ENCODE peak calls at places on chromosomes 7 and 10, in four cellular contexts. One of them, this sample, is unnamed.

GRCh38 chr7:141511370-141512335 is 39.6 kb upstream of the AGK start:
- DNase-seq in fibroblast of lung: no peak
- DNase-seq in breast epithelium: no peak
- DNase-seq in endodermal cell: peak; percentile 80
- DNase-seq in this sample: no peak

GRCh38 chr7:18834574-18835361 is 282.7 kb downstream of the TWIST1 start:
- DNase-seq in fibroblast of lung: peak; percentile 97
- DNase-seq in breast epithelium: no peak
- DNase-seq in endodermal cell: no peak
- DNase-seq in this sample: no peak

GRCh38 chr10:86966008-86966654 is 2.2 kb upstream of the ADIRF start:
- DNase-seq in fibroblast of lung: no peak
- DNase-seq in breast epithelium: no peak
- DNase-seq in endodermal cell: no peak
- DNase-seq in this sample: no peak

GRCh38 chr7:73704640-73705550 is 14.6 kb downstream of the STX1A start:
- DNase-seq in fibroblast of lung: peak; percentile 47
- DNase-seq in breast epithelium: peak; percentile 81
- DNase-seq in endodermal cell: no peak
- DNase-seq in this sample: no peak

GRCh38 chr10:6174201-6174874 is 28.4 kb upstream of the PFKFB3 start:
- DNase-seq in fibroblast of lung: no peak
- DNase-seq in breast epithelium: no peak
- DNase-seq in endodermal cell: no peak
- DNase-seq in this sample: no peak

GRCh38 chr10:47261121-47261520 is 38.9 kb upstream of the GDF10 start:
- DNase-seq in fibroblast of lung: no peak
- DNase-seq in breast epithelium: no peak
- DNase-seq in endodermal cell: peak; percentile 20
- DNase-seq in this sample: no peak

GRCh38 chr7:25663877-25664276 is 435.6 kb upstream of the NPVF start:
- DNase-seq in fibroblast of lung: peak; percentile 71
- DNase-seq in breast epithelium: no peak
- DNase-seq in endodermal cell: no peak
- DNase-seq in this sample: no peak

GRCh38 chr10:103763374-103764202 is 91.8 kb downstream of the SH3PXD2A start:
- DNase-seq in fibroblast of lung: no peak
- DNase-seq in breast epithelium: no peak
- DNase-seq in endodermal cell: peak; percentile 71
- DNase-seq in this sample: no peak

GRCh38 chr7:91569702-91570457 is 305.6 kb downstream of the FZD1 start:
- DNase-seq in fibroblast of lung: peak; percentile 33
- DNase-seq in breast epithelium: no peak
- DNase-seq in endodermal cell: no peak
- DNase-seq in this sample: no peak

GRCh38 chr10:46270086-46270811 is 16.5 kb upstream of the ANTXRL start:
- DNase-seq in fibroblast of lung: no peak
- DNase-seq in breast epithelium: no peak
- DNase-seq in endodermal cell: no peak
- DNase-seq in this sample: no peak

GRCh38 chr10:75304740-75305380 is 69.1 kb upstream of the COMTD1 start:
- DNase-seq in fibroblast of lung: peak; percentile 45
- DNase-seq in breast epithelium: no peak
- DNase-seq in endodermal cell: no peak
- DNase-seq in this sample: no peak

GRCh38 chr10:26780793-26781601 is 79.8 kb downstream of the ABI1 start:
- DNase-seq in fibroblast of lung: peak; percentile 59
- DNase-seq in breast epithelium: no peak
- DNase-seq in endodermal cell: peak; percentile 68
- DNase-seq in this sample: peak; percentile 77

GRCh38 chr7:143811-144453 is 48.4 kb upstream of the FAM20C start:
- DNase-seq in fibroblast of lung: no peak
- DNase-seq in breast epithelium: peak; percentile 20
- DNase-seq in endodermal cell: no peak
- DNase-seq in this sample: no peak

GRCh38 chr7:70595741-70596574 is 536.0 kb upstream of the GALNT17 start:
- DNase-seq in fibroblast of lung: no peak
- DNase-seq in breast epithelium: no peak
- DNase-seq in endodermal cell: peak; percentile 86
- DNase-seq in this sample: no peak

GRCh38 chr10:78991187-78991586 is 77.6 kb upstream of the ZMIZ1 start:
- DNase-seq in fibroblast of lung: no peak
- DNase-seq in breast epithelium: no peak
- DNase-seq in endodermal cell: no peak
- DNase-seq in this sample: no peak

GRCh38 chr10:96690755-96691730 is 29.3 kb downstream of the PIK3AP1 start:
- DNase-seq in fibroblast of lung: no peak
- DNase-seq in breast epithelium: no peak
- DNase-seq in endodermal cell: no peak
- DNase-seq in this sample: no peak

GRCh38 chr7:156178857-156179256 is 366.6 kb upstream of the SHH start:
- DNase-seq in fibroblast of lung: no peak
- DNase-seq in breast epithelium: no peak
- DNase-seq in endodermal cell: peak; percentile 39
- DNase-seq in this sample: no peak

GRCh38 chr10:26334932-26335573 is 103.1 kb upstream of the APBB1IP start:
- DNase-seq in fibroblast of lung: peak; percentile 35
- DNase-seq in breast epithelium: no peak
- DNase-seq in endodermal cell: peak; percentile 88
- DNase-seq in this sample: peak; percentile 38

GRCh38 chr10:95133016-95133752 is 60.9 kb upstream of the ACSM6 start:
- DNase-seq in fibroblast of lung: peak; percentile 79
- DNase-seq in breast epithelium: peak; percentile 80
- DNase-seq in endodermal cell: peak; percentile 96
- DNase-seq in this sample: peak; percentile 13

GRCh38 chr7:108178393-108178792 is 48.2 kb upstream of the LAMB4 start:
- DNase-seq in fibroblast of lung: no peak
- DNase-seq in breast epithelium: no peak
- DNase-seq in endodermal cell: no peak
- DNase-seq in this sample: no peak

GRCh38 chr10:119078422-119079179 is 2.0 kb downstream of the EIF3A start:
- DNase-seq in fibroblast of lung: no peak
- DNase-seq in breast epithelium: no peak
- DNase-seq in endodermal cell: no peak
- DNase-seq in this sample: no peak

GRCh38 chr7:138197306-138197640 is 121.0 kb downstream of the AKR1D1 start:
- DNase-seq in fibroblast of lung: no peak
- DNase-seq in breast epithelium: no peak
- DNase-seq in endodermal cell: no peak
- DNase-seq in this sample: no peak

GRCh38 chr10:114674321-114674720 is 16.2 kb upstream of the ABLIM1 start:
- DNase-seq in fibroblast of lung: no peak
- DNase-seq in breast epithelium: no peak
- DNase-seq in endodermal cell: no peak
- DNase-seq in this sample: no peak

GRCh38 chr7:1555813-1556540 is at the start of gene TMEM184A:
- DNase-seq in fibroblast of lung: no peak
- DNase-seq in breast epithelium: peak; percentile 89
- DNase-seq in endodermal cell: peak; percentile 94
- DNase-seq in this sample: no peak

GRCh38 chr10:9957352-9957751 is 1060.3 kb upstream of the CELF2 start:
- DNase-seq in fibroblast of lung: peak; percentile 14
- DNase-seq in breast epithelium: no peak
- DNase-seq in endodermal cell: no peak
- DNase-seq in this sample: no peak

GRCh38 chr10:102642553-102643345 is 1.5 kb upstream of the TRIM8 start:
- DNase-seq in fibroblast of lung: peak; percentile 74
- DNase-seq in breast epithelium: no peak
- DNase-seq in endodermal cell: peak; percentile 81
- DNase-seq in this sample: peak; percentile 35

GRCh38 chr7:73708961-73709360 is 10.5 kb downstream of the STX1A start:
- DNase-seq in fibroblast of lung: no peak
- DNase-seq in breast epithelium: no peak
- DNase-seq in endodermal cell: no peak
- DNase-seq in this sample: no peak

GRCh38 chr10:77485847-77486246 is 151.8 kb downstream of the KCNMA1 start:
- DNase-seq in fibroblast of lung: no peak
- DNase-seq in breast epithelium: no peak
- DNase-seq in endodermal cell: no peak
- DNase-seq in this sample: no peak

GRCh38 chr10:60238408-60239100 is 151.1 kb downstream of the ANK3 start:
- DNase-seq in fibroblast of lung: peak; percentile 84
- DNase-seq in breast epithelium: no peak
- DNase-seq in endodermal cell: peak; percentile 71
- DNase-seq in this sample: peak; percentile 27

GRCh38 chr10:107163904-107164861 is at the start of gene SORCS1:
- DNase-seq in fibroblast of lung: no peak
- DNase-seq in breast epithelium: no peak
- DNase-seq in endodermal cell: peak; percentile 86
- DNase-seq in this sample: no peak

GRCh38 chr10:89273680-89274079 is 22.1 kb upstream of the LIPA start:
- DNase-seq in fibroblast of lung: no peak
- DNase-seq in breast epithelium: no peak
- DNase-seq in endodermal cell: no peak
- DNase-seq in this sample: no peak

GRCh38 chr10:104022020-104022419 is 55.1 kb downstream of the SLK start:
- DNase-seq in fibroblast of lung: no peak
- DNase-seq in breast epithelium: no peak
- DNase-seq in endodermal cell: no peak
- DNase-seq in this sample: no peak

GRCh38 chr10:71244638-71245419 is 32.5 kb downstream of the UNC5B start:
- DNase-seq in fibroblast of lung: peak; percentile 96
- DNase-seq in breast epithelium: no peak
- DNase-seq in endodermal cell: no peak
- DNase-seq in this sample: peak; percentile 90

GRCh38 chr7:149865437-149865836 is 8.3 kb upstream of the ATP6V0E2 start:
- DNase-seq in fibroblast of lung: no peak
- DNase-seq in breast epithelium: no peak
- DNase-seq in endodermal cell: peak; percentile 42
- DNase-seq in this sample: no peak

GRCh38 chr7:76272142-76272541 is 30.3 kb upstream of the HSPB1 start:
- DNase-seq in fibroblast of lung: no peak
- DNase-seq in breast epithelium: no peak
- DNase-seq in endodermal cell: no peak
- DNase-seq in this sample: no peak

GRCh38 chr7:76268376-76268775 is 34.1 kb upstream of the HSPB1 start:
- DNase-seq in fibroblast of lung: no peak
- DNase-seq in breast epithelium: no peak
- DNase-seq in endodermal cell: no peak
- DNase-seq in this sample: no peak

GRCh38 chr7:76273503-76273902 is 29.0 kb upstream of the HSPB1 start:
- DNase-seq in fibroblast of lung: no peak
- DNase-seq in breast epithelium: no peak
- DNase-seq in endodermal cell: no peak
- DNase-seq in this sample: no peak

GRCh38 chr7:76269895-76270294 is 32.6 kb upstream of the HSPB1 start:
- DNase-seq in fibroblast of lung: no peak
- DNase-seq in breast epithelium: no peak
- DNase-seq in endodermal cell: no peak
- DNase-seq in this sample: no peak

GRCh38 chr7:76272872-76273271 is 29.6 kb upstream of the HSPB1 start:
- DNase-seq in fibroblast of lung: no peak
- DNase-seq in breast epithelium: no peak
- DNase-seq in endodermal cell: no peak
- DNase-seq in this sample: no peak
- TF ChIP-seq CTCF in fibroblast of lung: no peak
- TF ChIP-seq CTCF in breast epithelium: no peak
- TF ChIP-seq CTCF in endodermal cell: no peak
- TF ChIP-seq CTCF in this sample: no peak

DNA sequence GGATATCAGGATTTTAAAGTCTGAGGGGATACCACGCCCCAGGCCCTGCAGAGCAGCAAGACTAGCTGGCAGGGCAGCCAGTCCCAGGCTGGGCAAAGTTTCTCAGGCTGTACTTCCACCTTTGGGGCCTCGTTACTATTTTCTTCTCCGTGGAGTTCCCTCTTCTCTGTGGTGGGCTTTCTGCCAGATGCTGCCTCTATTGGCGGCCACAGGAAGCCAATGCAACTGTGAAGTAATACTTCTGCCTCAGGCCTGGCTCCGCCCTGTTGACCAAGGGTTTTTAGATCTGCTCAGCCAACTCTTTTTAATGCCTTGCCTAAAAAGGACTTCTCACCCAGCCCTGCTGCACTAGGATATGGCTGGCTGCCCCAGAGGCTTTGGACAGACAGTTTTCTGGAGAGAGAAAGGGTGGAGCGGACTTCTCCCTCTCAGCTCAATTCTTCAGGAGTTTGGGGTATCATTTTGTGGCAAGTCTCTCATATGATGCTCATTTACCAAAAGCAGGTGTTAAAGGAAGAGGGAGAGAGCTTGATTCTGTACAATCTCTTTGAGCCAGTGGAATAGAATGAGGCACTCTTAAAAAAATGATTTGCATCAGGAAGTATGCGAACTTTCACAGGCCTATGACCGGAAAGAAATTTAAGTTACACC is 67.4 kb downstream of the HHEX start:
- DNase-seq in fibroblast of lung: peak; percentile 95
- DNase-seq in breast epithelium: peak; percentile 55
- DNase-seq in endodermal cell: peak; percentile 81
- DNase-seq in this sample: peak; percentile 65
- H3K4me3 ChIP-seq in fibroblast of lung: no peak overlapping the region
- H3K4me3 ChIP-seq in breast epithelium: no peak overlapping the region
- H3K4me3 ChIP-seq in endodermal cell: no peak overlapping the region
- H3K4me3 ChIP-seq in this sample: no peak overlapping the region

GRCh38 chr7:101678713-101679112 is 49.6 kb upstream of the MYL10 start:
- DNase-seq in fibroblast of lung: peak; percentile 21
- DNase-seq in breast epithelium: no peak
- DNase-seq in endodermal cell: no peak
- DNase-seq in this sample: peak; percentile 42
- TF ChIP-seq CTCF in fibroblast of lung: no peak
- TF ChIP-seq CTCF in breast epithelium: no peak
- TF ChIP-seq CTCF in endodermal cell: no peak
- TF ChIP-seq CTCF in this sample: no peak

DNA sequence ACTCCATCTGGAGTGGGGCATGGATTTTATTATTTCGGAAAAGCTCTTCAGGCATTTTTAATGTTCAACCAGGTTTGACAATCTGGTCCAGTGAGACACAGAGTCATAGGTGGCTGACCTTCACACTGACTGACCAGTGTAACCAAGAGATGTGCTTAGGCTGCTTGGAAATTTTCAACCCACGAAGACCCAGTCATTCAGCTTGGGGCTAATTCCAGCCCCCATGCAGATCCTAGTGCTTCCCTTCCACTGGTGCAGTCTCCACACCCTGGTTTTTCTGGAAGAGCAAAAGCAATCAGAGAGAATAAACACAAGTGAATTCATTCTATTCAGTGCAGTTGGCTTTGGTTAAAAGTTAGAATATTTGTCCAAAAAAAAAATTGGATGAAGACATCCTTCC is 177.9 kb downstream of the NPSR1 start:
- DNase-seq in fibroblast of lung: no peak
- DNase-seq in breast epithelium: no peak
- DNase-seq in endodermal cell: no peak
- DNase-seq in this sample: no peak
- H3K4me3 ChIP-seq in fibroblast of lung: no peak overlapping the region
- H3K4me3 ChIP-seq in breast epithelium: no peak overlapping the region
- H3K4me3 ChIP-seq in endodermal cell: no peak overlapping the region
- H3K4me3 ChIP-seq in this sample: no peak overlapping the region

This sample was measured in AG09309.